ENCODE peak calls at places on chromosomes 5 and 9, in four cellular contexts. U is IMR-90, W is H1, T is H9. Q is an unnamed sample.

GRCh38 chr5:40436535-40437237 is 243.0 kb upstream of the PTGER4 start:
- DNase-seq in U (no peak), W (no peak), T (no peak), Q (no peak)

GRCh38 chr9:135137398-135137832 is 49.9 kb downstream of the OLFM1 start:
- DNase-seq in U (no peak), W (no peak), T (peak; percentile 44), Q (no peak)

GRCh38 chr9:116792271-116792670 is 105.2 kb downstream of the TRIM32 start:
- DNase-seq in U (no peak), W (no peak), T (no peak), Q (no peak)

GRCh38 chr9:114200721-114201300 is 45.5 kb downstream of the COL27A1 start:
- DNase-seq in U (peak; percentile 68), W (no peak), T (no peak), Q (peak; percentile 48)

GRCh38 chr5:130102375-130102774 is 198.1 kb downstream of the CHSY3 start:
- DNase-seq in U (no peak), W (no peak), T (no peak), Q (no peak)

GRCh38 chr5:92371171-92371888 is 988.2 kb upstream of the ARRDC3 start:
- DNase-seq in U (no peak), W (no peak), T (no peak), Q (no peak)

GRCh38 chr5:343461-344401 is 22.2 kb downstream of the AHRR start:
- DNase-seq in U (peak; percentile 73), W (peak; percentile 62), T (no peak), Q (peak; percentile 82)

GRCh38 chr5:96279796-96280542 is 153.1 kb downstream of the PCSK1 start:
- DNase-seq in U (peak; percentile 34), W (no peak), T (no peak), Q (no peak)

GRCh38 chr5:181235689-181236366 is 7.9 kb downstream of the RACK1 start:
- DNase-seq in U (no peak), W (no peak), T (no peak), Q (no peak)

GRCh38 chr5:173888473-173889135 is 455 bp downstream of the CPEB4 start:
- DNase-seq in U (peak; percentile 24), W (no peak), T (no peak), Q (peak; percentile 35)

GRCh38 chr9:112489876-112490661 is 3.4 kb downstream of the KIAA1958 start:
- DNase-seq in U (no peak), W (no peak), T (no peak), Q (no peak)

DNA sequence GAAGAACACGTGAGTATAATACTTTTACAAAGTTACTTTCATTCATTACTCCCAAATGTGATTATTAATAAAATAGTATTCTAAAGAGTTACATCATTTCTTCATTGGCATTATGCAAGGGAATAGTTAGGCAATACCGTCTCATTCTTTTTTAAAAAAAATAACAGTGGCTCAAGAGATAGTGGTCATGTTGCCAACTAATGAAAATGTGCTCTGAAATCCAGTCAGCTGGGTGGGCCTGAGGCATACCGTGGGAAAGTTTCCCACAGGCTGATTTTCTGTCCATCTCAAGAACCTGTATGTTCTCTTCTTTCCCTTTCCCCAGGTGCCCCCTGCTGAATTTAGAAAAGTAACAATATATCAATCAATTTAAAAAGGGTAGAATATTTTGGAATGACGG is 40.8 kb upstream of the ROPN1L start:
- DNase-seq in U (peak; percentile 61), W (no peak), T (no peak), Q (peak; percentile 16)
- H3K27ac ChIP-seq in U (no peak overlapping the region), W (no peak overlapping the region), T (no peak overlapping the region), Q (no peak overlapping the region)

GRCh38 chr5:124628251-124628650 is 118.2 kb downstream of the ZNF608 start:
- DNase-seq in U (peak; percentile 42), W (no peak), T (no peak), Q (peak; percentile 55)
- H3K18ac ChIP-seq in U (peak overlapping the region; percentile 88), W (peak overlapping the region; percentile 33), T (no peak overlapping the region), Q (peak overlapping the region; percentile 99)

GRCh38 chr5:56950626-56951130 is 1.2 kb downstream of the MIER3 start:
- DNase-seq in U (peak; percentile 66), W (peak; percentile 72), T (peak; percentile 67), Q (peak; percentile 80)
- H3K23ac ChIP-seq in U (peak overlapping the region; percentile 83), W (no peak overlapping the region), T (no peak overlapping the region), Q (no peak overlapping the region)

DNA sequence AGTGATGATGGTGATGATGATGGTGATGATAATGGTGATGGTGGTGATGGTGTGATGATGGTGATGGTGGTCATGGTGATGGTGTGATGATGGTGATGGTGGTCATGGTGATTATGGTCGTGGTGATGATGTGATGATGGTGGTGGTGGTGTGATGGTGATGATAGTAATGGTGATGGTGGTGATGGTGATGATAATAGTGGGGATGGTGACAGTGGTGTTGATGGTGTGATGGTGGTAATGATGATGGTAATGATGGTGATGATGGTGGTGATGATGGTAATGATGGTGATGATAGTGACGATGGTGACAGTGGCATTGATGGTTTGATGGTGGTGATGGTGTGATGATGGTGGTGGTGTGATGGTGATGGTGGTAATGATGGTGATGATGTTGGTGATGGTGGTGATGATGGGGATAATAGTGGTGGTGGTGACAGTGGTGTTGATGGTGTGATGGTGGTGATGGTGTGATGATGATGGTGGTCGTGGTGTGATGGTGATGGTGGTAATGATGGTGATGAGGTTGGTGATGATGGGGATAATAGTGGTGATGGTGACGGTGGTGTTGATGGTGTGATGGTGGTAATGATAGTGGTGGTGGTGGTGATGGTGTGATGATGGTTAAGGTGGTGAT is 6.5 kb downstream of the STKLD1 start:
- DNase-seq in U (no peak), W (no peak), T (no peak), Q (no peak)
- H3K27ac ChIP-seq in U (no peak overlapping the region), W (no peak overlapping the region), T (no peak overlapping the region), Q (no peak overlapping the region)